ENCODE peak calls at places on chromosomes 4 and X, in seven cellular contexts. S is AG09309; E is NCI-H146; D is activated CD4-positive, alpha-beta T cell treated with anti-CD3 and anti-CD28 coated beads, Interleukin-2, amount 50 U/mL, for 1 hour; J is uterus; K is MCF 10A; Q is pancreas. R is an unnamed sample.

GRCh38 chrX:11899091-11899490 is 141.1 kb downstream of the MSL3 start:
- DNase-seq in S (no peak), D (no peak), K (peak), E (no peak), J (no peak), Q (no peak), R (no peak)

GRCh38 chrX:42414057-42414456 is 363.9 kb downstream of the PPP1R2C start:
- DNase-seq in Q (no peak), D (no peak), S (no peak), K (no peak), E (no peak), J (no peak), R (no peak)

GRCh38 chr4:116302990-116303735 is 782.2 kb downstream of the TRAM1L1 start:
- DNase-seq in Q (no peak), K (no peak), D (no peak), J (no peak), E (no peak), S (no peak), R (no peak)

GRCh38 chr4:59175588-59175987 is 2024.5 kb upstream of the ADGRL3 start:
- DNase-seq in S (no peak), K (no peak), D (no peak), E (no peak), Q (no peak), J (no peak), R (no peak)

GRCh38 chrX:9644335-9644734 is 121.3 kb downstream of the GPR143 start:
- DNase-seq in E (no peak), Q (no peak), S (no peak), J (peak), D (peak), K (no peak), R (no peak)

GRCh38 chrX:139889760-139890159 is 43.1 kb downstream of the ATP11C start:
- DNase-seq in D (no peak), E (no peak), K (peak), S (no peak), J (no peak), Q (no peak), R (no peak)

GRCh38 chr4:71266090-71266794 is 72.6 kb upstream of the SLC4A4 start:
- DNase-seq in Q (no peak), E (no peak), K (no peak), D (no peak), J (no peak), S (peak), R (peak)

GRCh38 chr4:107870916-107871786 is 46.4 kb downstream of the SGMS2 start:
- DNase-seq in E (peak), S (no peak), K (no peak), D (no peak), J (no peak), Q (no peak), R (no peak)

GRCh38 chrX:150649096-150649870 is 43.9 kb upstream of the MTMR1 start:
- DNase-seq in J (peak), D (no peak), E (no peak), K (no peak), S (no peak), Q (no peak), R (no peak)

GRCh38 chr4:101282076-101282844 is 65.1 kb downstream of the PPP3CA start:
- DNase-seq in K (no peak), J (no peak), E (no peak), D (no peak), Q (no peak), S (no peak), R (no peak)

GRCh38 chrX:54920610-54921426 is at the start of gene TRO:
- DNase-seq in Q (no peak), S (no peak), K (no peak), D (no peak), J (no peak), E (peak), R (no peak)

GRCh38 chr4:183485411-183486160 is 19.3 kb upstream of the ING2 start:
- DNase-seq in E (no peak), J (no peak), D (no peak), K (peak), Q (no peak), S (no peak), R (no peak)

GRCh38 chr4:110735691-110736090 is 112.8 kb upstream of the PITX2 start:
- DNase-seq in K (peak), E (no peak), Q (no peak), S (no peak), D (no peak), J (no peak), R (no peak)

GRCh38 chrX:154058207-154058997 is 38.7 kb upstream of the IRAK1 start:
- DNase-seq in K (no peak), Q (no peak), S (no peak), E (no peak), J (no peak), D (no peak), R (no peak)

GRCh38 chr4:145299380-145300076 is 119.1 kb upstream of the OTUD4 start:
- DNase-seq in E (no peak), K (peak), D (peak), J (no peak), Q (no peak), S (peak), R (no peak)

GRCh38 chr4:4984186-4984585 is 35.1 kb downstream of the CYTL1 start:
- DNase-seq in J (no peak), S (no peak), K (no peak), Q (no peak), E (no peak), D (no peak), R (no peak)

GRCh38 chrX:132206259-132206658 is 13.0 kb downstream of the RAP2C start:
- DNase-seq in J (no peak), D (no peak), K (no peak), Q (no peak), E (no peak), S (no peak), R (no peak)

GRCh38 chrX:150465856-150466775 is 102.3 kb upstream of the MTM1 start:
- DNase-seq in S (no peak), K (no peak), E (no peak), Q (no peak), J (no peak), D (no peak), R (no peak)

GRCh38 chrX:16089086-16089485 is 34.3 kb upstream of the GRPR start:
- DNase-seq in E (no peak), Q (no peak), D (no peak), K (no peak), S (no peak), J (no peak), R (no peak)

GRCh38 chr4:17544831-17545234 is 29.9 kb downstream of the CLRN2 start:
- DNase-seq in Q (no peak), S (no peak), J (no peak), E (peak), K (no peak), D (no peak), R (no peak)

GRCh38 chrX:70901465-70901864 is 7.0 kb downstream of the TEX11 start:
- DNase-seq in K (no peak), S (no peak), D (no peak), J (no peak), E (no peak), Q (no peak), R (no peak)

GRCh38 chrX:112636951-112637541 is 42.7 kb downstream of the LHFPL1 start:
- DNase-seq in K (no peak), E (no peak), Q (no peak), D (no peak), S (peak), J (no peak), R (no peak)

R was measured in right atrium auricular region.